ENCODE peak calls at places on chromosomes 6 and 20, in four cellular contexts. M is psoas muscle, Y is dorsolateral prefrontal cortex, D is astrocyte of the spinal cord. G is an unnamed sample.

GRCh38 chr6:158894192-158894591 is 75.0 kb upstream of the EZR start:
- DNase-seq in M (no peak), Y (no peak), D (peak; percentile 81), G (no peak)

GRCh38 chr6:35024601-35025054 is 116.5 kb downstream of the TCP11 start:
- DNase-seq in M (peak; percentile 69), Y (no peak), D (peak; percentile 65), G (peak; percentile 53)

GRCh38 chr6:21694168-21694567 is 100.6 kb downstream of the SOX4 start:
- DNase-seq in M (no peak), Y (no peak), D (no peak), G (no peak)

GRCh38 chr20:6142348-6142993 is 19.6 kb upstream of the FERMT1 start:
- DNase-seq in M (no peak), Y (peak; percentile 26), D (peak; percentile 62), G (peak; percentile 55)

GRCh38 chr6:158529629-158530028 is 30.3 kb upstream of the TMEM181 start:
- DNase-seq in M (no peak), Y (no peak), D (no peak), G (no peak)

GRCh38 chr6:80438728-80439127 is 332.3 kb downstream of the BCKDHB start:
- DNase-seq in M (no peak), Y (no peak), D (peak; percentile 67), G (no peak)

GRCh38 chr6:50791900-50792508 is 26.7 kb upstream of the TFAP2B start:
- DNase-seq in M (no peak), Y (no peak), D (peak; percentile 13), G (peak; percentile 42)

GRCh38 chr6:166556336-166556735 is 30.1 kb downstream of the RAMACL start:
- DNase-seq in M (no peak), Y (no peak), D (no peak), G (no peak)

GRCh38 chr6:144006731-144007454 is 1.2 kb downstream of the PLAGL1 start:
- DNase-seq in M (peak; percentile 52), Y (no peak), D (peak; percentile 72), G (peak; percentile 10)

GRCh38 chr6:18053071-18053475 is 65.6 kb upstream of the KIF13A start:
- DNase-seq in M (no peak), Y (no peak), D (no peak), G (no peak)

GRCh38 chr6:35295036-35295435 is 2.6 kb upstream of the DEF6 start:
- DNase-seq in M (no peak), Y (no peak), D (no peak), G (no peak)

GRCh38 chr6:25898289-25898977 is 24.4 kb upstream of the SLC17A3 start:
- DNase-seq in M (no peak), Y (no peak), D (no peak), G (no peak)

GRCh38 chr6:83192456-83192855 is 609 bp downstream of the PGM3 start:
- DNase-seq in M (no peak), Y (no peak), D (peak; percentile 29), G (no peak)

GRCh38 chr20:47336013-47336754 is 20.3 kb downstream of the ZMYND8 start:
- DNase-seq in M (peak; percentile 81), Y (peak; percentile 75), D (peak; percentile 88), G (no peak)

GRCh38 chr6:36326351-36326995 is 10.2 kb downstream of the BNIP5 start:
- DNase-seq in M (peak; percentile 64), Y (peak; percentile 27), D (no peak), G (no peak)

GRCh38 chr6:29442670-29443184 is 3.6 kb downstream of the OR10C1 start:
- DNase-seq in M (no peak), Y (no peak), D (no peak), G (no peak)

GRCh38 chr6:165807249-165807951 is 144.4 kb upstream of the PDE10A start:
- DNase-seq in M (no peak), Y (no peak), D (no peak), G (no peak)

GRCh38 chr6:156833755-156834154 is 56.6 kb downstream of the ARID1B start:
- DNase-seq in M (no peak), Y (no peak), D (no peak), G (no peak)

GRCh38 chr6:113694278-113695077 is 162.7 kb upstream of the MARCKS start:
- DNase-seq in M (no peak), Y (no peak), D (peak; percentile 45), G (no peak)

GRCh38 chr20:19211252-19211651 is 1.2 kb upstream of the SLC24A3 start:
- DNase-seq in M (no peak), Y (no peak), D (no peak), G (no peak)

GRCh38 chr20:23361108-23361650 is 803 bp upstream of the GZF1 start:
- DNase-seq in M (no peak), Y (no peak), D (no peak), G (no peak)

GRCh38 chr6:123519191-123519510 is 117.6 kb downstream of the TRDN start:
- DNase-seq in M (peak; percentile 92), Y (peak; percentile 7), D (no peak), G (no peak)
- TF ChIP-seq CTCF in M (no peak), Y (no peak), D (no peak), G (no peak)

GRCh38 chr6:41423002-41423401 is 87.6 kb downstream of the NCR2 start:
- DNase-seq in M (no peak), Y (no peak), D (no peak), G (no peak)
- TF ChIP-seq CTCF in M (no peak), Y (no peak), D (no peak), G (no peak)

GRCh38 chr6:11592289-11592906 is 54.8 kb downstream of the TMEM170B start:
- DNase-seq in M (peak; percentile 61), Y (no peak), D (no peak), G (no peak)

GRCh38 chr6:11593096-11593495 is 55.5 kb downstream of the TMEM170B start:
- DNase-seq in M (no peak), Y (no peak), D (no peak), G (no peak)

GRCh38 chr6:11596640-11597237 is 59.2 kb downstream of the TMEM170B start:
- DNase-seq in M (no peak), Y (no peak), D (no peak), G (no peak)

GRCh38 chr6:11598687-11599086 is 61.1 kb downstream of the TMEM170B start:
- DNase-seq in M (no peak), Y (no peak), D (no peak), G (no peak)

DNA sequence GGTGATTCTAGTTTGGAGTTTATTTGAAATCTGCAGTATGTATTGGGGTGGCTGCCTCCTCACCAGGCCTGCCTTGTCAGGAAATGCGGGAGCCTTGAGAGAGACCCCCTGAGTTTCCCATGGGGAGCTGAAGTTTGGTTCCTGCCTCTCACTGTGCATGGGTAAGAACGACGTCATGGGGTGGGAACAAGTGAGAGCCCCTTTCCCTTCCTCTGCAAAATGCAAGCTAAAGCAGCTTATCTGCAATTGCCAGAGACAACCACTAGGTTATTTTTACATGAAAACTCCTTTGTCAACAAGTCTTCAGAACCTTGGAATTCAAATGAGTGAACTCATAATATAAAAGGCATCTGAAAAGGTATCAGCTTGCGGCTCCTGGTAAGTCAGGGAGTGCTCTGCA is 58.4 kb downstream of the TMEM170B start:
- DNase-seq in M (no peak), Y (no peak), D (peak; percentile 31), G (peak; percentile 19)
- TF ChIP-seq CTCF in M (no peak), Y (no peak), D (peak; percentile 37), G (peak; percentile 77)

DNA sequence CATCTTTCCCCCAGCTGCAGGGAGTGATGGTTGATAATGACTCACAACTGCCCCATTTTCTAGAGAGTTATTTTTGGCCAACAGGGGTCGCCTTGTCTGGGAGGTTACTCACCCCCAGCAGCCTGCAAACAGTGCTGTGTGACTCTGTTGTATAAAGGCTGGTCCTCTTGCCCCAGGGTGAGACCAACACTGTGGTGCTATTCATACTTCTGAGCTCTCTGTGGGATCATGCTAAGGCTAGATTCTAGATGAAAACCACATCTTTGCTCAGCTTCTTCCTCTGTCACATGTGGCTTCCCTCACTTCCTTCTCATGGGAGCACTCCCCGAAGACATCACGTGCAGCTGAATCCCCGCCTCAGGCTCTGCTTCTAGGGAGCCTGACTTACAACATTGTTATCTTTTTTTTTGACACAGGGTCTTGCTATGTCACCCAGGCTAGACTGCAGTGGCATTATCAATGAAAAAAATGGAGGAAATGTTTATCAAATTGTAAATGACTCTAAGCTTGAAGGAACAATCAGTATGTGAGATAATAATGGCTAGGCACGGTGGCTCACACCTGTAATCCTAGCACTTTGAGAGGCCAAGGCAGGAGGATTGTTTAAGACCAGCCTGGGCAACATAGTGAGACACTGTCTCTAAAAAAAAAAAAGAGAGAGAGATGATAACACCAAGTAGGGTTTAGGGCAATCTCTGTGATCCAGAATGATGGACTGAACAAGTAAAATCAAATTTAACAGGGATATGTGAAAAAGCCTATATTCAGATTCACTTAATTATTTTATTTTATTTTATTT is 55.7 kb upstream of the SLC23A2 start:
- DNase-seq in M (no peak), Y (peak; percentile 12), D (peak; percentile 9), G (peak; percentile 12)
- TF ChIP-seq CTCF in M (no peak), Y (peak; percentile 29), D (peak; percentile 37), G (peak; percentile 26)

DNA sequence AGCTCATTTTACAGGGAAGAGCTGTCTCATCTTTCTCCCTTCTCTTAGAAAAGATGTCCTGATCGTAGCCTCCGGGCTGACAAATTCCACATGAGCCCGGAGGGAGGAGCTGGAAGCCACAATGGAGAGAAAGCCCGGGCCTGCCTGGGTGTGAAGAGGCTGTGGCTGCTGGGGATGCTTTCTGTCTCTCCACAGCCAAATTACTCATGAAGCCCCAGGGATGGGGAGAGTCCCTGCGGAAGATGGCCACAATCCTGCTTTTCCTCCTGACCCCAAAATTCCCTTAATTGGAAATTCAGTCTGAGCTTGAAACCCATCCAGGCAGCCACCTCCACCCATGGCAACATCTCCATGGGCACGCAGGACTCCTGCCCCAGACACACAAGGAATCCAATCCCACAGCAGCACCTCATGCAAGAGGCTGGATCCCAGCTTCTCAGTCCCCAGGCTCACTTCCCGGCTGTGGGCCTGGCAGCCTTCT is 32.4 kb downstream of the JPH2 start:
- DNase-seq in M (no peak), Y (no peak), D (no peak), G (no peak)
- TF ChIP-seq CTCF in M (peak; percentile 27), Y (no peak), D (peak; percentile 8), G (no peak)

GRCh38 chr6:15442467-15442866 is 196.6 kb downstream of the JARID2 start:
- DNase-seq in M (no peak), Y (no peak), D (no peak), G (no peak)

GRCh38 chr6:15443119-15443518 is 197.2 kb downstream of the JARID2 start:
- DNase-seq in M (no peak), Y (no peak), D (peak; percentile 85), G (no peak)

GRCh38 chr6:15444081-15444731 is 198.3 kb downstream of the JARID2 start:
- DNase-seq in M (no peak), Y (no peak), D (no peak), G (no peak)

GRCh38 chr6:15447546-15448232 is 201.8 kb downstream of the JARID2 start:
- DNase-seq in M (no peak), Y (no peak), D (no peak), G (no peak)

DNA sequence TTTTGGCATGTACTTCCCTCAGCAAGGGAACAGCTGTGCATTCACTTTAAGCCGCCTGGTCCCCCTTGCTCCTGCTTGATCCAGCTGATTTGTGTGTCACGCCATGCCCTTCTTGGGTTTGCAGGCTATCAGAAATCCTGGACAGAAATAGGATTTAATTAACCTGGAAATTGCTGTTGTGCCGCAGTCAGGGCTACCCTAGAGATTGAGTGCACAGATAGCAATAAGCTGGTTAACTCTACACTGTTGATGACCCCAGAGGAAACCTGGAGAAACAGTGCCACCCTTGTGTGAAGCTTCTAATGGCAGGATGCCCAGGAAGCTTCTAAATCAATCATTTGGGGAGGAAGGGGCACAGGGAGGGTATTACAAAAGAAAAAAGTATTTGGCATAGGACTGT is 199.0 kb downstream of the JARID2 start:
- DNase-seq in M (no peak), Y (no peak), D (no peak), G (no peak)
- TF ChIP-seq CTCF in M (no peak), Y (no peak), D (no peak), G (no peak)

GRCh38 chr20:3612795-3613560 is 50.2 kb downstream of the GFRA4 start:
- DNase-seq in M (no peak), Y (no peak), D (no peak), G (no peak)
- TF ChIP-seq CTCF in M (no peak), Y (no peak), D (no peak), G (no peak)

G was measured in endothelial cell.